ENCODE peak calls at places on chromosomes 12 and 14, in seven cellular contexts. J is astrocyte of the spinal cord; C is IMR-90; L is stimulated activated CD4-positive, alpha-beta T cell treated with anti-CD3 and anti-CD28 coated beads, Interleukin-1b, Interleukin-23, amount 100 ng/mL, for 1 hour; I is lung microvascular endothelial cell; S is effector CD8-positive, alpha-beta T cell; W is iris pigment epithelial cell. G is an unnamed sample.

GRCh38 chr12:104551313-104551931 is 94.7 kb downstream of the CHST11 start:
- DNase-seq in J (no peak), C (no peak), L (no peak), I (no peak), S (no peak), W (no peak), G (no peak)

GRCh38 chr12:104458645-104459555 is 2.2 kb downstream of the CHST11 start:
- DNase-seq in J (peak), C (no peak), L (no peak), I (peak), S (no peak), W (peak), G (peak)

GRCh38 chr12:3604750-3605638 is 114.0 kb downstream of the PRMT8 start:
- DNase-seq in J (peak), C (no peak), L (no peak), I (peak), S (no peak), W (peak), G (no peak)

GRCh38 chr14:103008768-103009342 is 48.5 kb downstream of the CDC42BPB start:
- DNase-seq in J (peak), C (peak), L (no peak), I (peak), S (no peak), W (peak), G (no peak)

GRCh38 chr12:95836630-95837239 is 22.0 kb upstream of the SNRPF start:
- DNase-seq in J (peak), C (peak), L (no peak), I (no peak), S (no peak), W (peak), G (no peak)

GRCh38 chr12:51851408-51852097 is 3.0 kb upstream of the FIGNL2 start:
- DNase-seq in J (no peak), C (no peak), L (no peak), I (no peak), S (no peak), W (no peak), G (no peak)

GRCh38 chr12:125683748-125684381 is 618.6 kb downstream of the AACS start:
- DNase-seq in J (no peak), C (no peak), L (no peak), I (no peak), S (no peak), W (no peak), G (peak)

GRCh38 chr12:57461904-57462306 is 2.3 kb downstream of the GLI1 start:
- DNase-seq in J (no peak), C (peak), L (no peak), I (no peak), S (peak), W (peak), G (no peak)

GRCh38 chr14:100275214-100275613 is 31.0 kb downstream of the SLC25A29 start:
- DNase-seq in J (no peak), C (no peak), L (no peak), I (peak), S (no peak), W (no peak), G (no peak)